ENCODE peak calls at places on chromosomes 6 and 20, in six cellular contexts. One of them, this sample, is unnamed. For H3K27me3, the result is how much of the 10 kb centered on the place peaks cover.

GRCh38 chr6:40526036-40526435 is 61.1 kb downstream of the LRFN2 start:
- DNase-seq in effector memory CD4-positive, alpha-beta T cell: no peak
- DNase-seq in endodermal cell: no peak
- DNase-seq in cardiac muscle cell: no peak
- DNase-seq in heart right ventricle: no peak
- DNase-seq in fibroblast of lung: no peak
- DNase-seq in this sample: no peak

GRCh38 chr20:54085910-54086309 is 15.5 kb upstream of the BCAS1 start:
- DNase-seq in fibroblast of lung: no peak
- DNase-seq in effector memory CD4-positive, alpha-beta T cell: no peak
- DNase-seq in heart right ventricle: no peak
- DNase-seq in endodermal cell: no peak
- DNase-seq in cardiac muscle cell: no peak
- DNase-seq in this sample: no peak

GRCh38 chr6:134551245-134551960 is 233.5 kb upstream of the SGK1 start:
- DNase-seq in cardiac muscle cell: peak
- DNase-seq in heart right ventricle: no peak
- DNase-seq in effector memory CD4-positive, alpha-beta T cell: no peak
- DNase-seq in endodermal cell: no peak
- DNase-seq in fibroblast of lung: peak
- DNase-seq in this sample: peak

GRCh38 chr6:46715106-46715505 is 20.1 kb downstream of the PLA2G7 start:
- DNase-seq in endodermal cell: no peak
- DNase-seq in fibroblast of lung: no peak
- DNase-seq in heart right ventricle: no peak
- DNase-seq in effector memory CD4-positive, alpha-beta T cell: no peak
- DNase-seq in cardiac muscle cell: no peak
- DNase-seq in this sample: no peak

GRCh38 chr6:152983637-152984386 is 971 bp upstream of the FBXO5 start:
- DNase-seq in endodermal cell: peak
- DNase-seq in heart right ventricle: peak
- DNase-seq in cardiac muscle cell: peak
- DNase-seq in effector memory CD4-positive, alpha-beta T cell: peak
- DNase-seq in fibroblast of lung: peak
- DNase-seq in this sample: peak

GRCh38 chr20:2386516-2387179 is 5.9 kb downstream of the TGM6 start:
- DNase-seq in fibroblast of lung: no peak
- DNase-seq in endodermal cell: peak
- DNase-seq in cardiac muscle cell: peak
- DNase-seq in effector memory CD4-positive, alpha-beta T cell: no peak
- DNase-seq in heart right ventricle: no peak
- DNase-seq in this sample: no peak

GRCh38 chr20:6765469-6766058 is 1.9 kb upstream of the BMP2 start:
- DNase-seq in cardiac muscle cell: peak
- DNase-seq in effector memory CD4-positive, alpha-beta T cell: no peak
- DNase-seq in heart right ventricle: no peak
- DNase-seq in endodermal cell: no peak
- DNase-seq in fibroblast of lung: peak
- DNase-seq in this sample: peak

GRCh38 chr6:80341330-80341729 is 234.9 kb downstream of the BCKDHB start:
- DNase-seq in cardiac muscle cell: no peak
- DNase-seq in fibroblast of lung: peak
- DNase-seq in heart right ventricle: no peak
- DNase-seq in endodermal cell: no peak
- DNase-seq in effector memory CD4-positive, alpha-beta T cell: no peak
- DNase-seq in this sample: peak

GRCh38 chr6:87184762-87185250 is 29.4 kb downstream of the ZNF292 start:
- DNase-seq in cardiac muscle cell: no peak
- DNase-seq in fibroblast of lung: no peak
- DNase-seq in endodermal cell: no peak
- DNase-seq in heart right ventricle: no peak
- DNase-seq in effector memory CD4-positive, alpha-beta T cell: no peak
- DNase-seq in this sample: no peak

GRCh38 chr6:14453712-14454466 is 336.3 kb downstream of the CD83 start:
- DNase-seq in effector memory CD4-positive, alpha-beta T cell: no peak
- DNase-seq in cardiac muscle cell: no peak
- DNase-seq in fibroblast of lung: no peak
- DNase-seq in endodermal cell: no peak
- DNase-seq in heart right ventricle: no peak
- DNase-seq in this sample: no peak

GRCh38 chr20:21125072-21125848 is 622 bp upstream of the KIZ start:
- DNase-seq in cardiac muscle cell: peak
- DNase-seq in fibroblast of lung: peak
- DNase-seq in endodermal cell: no peak
- DNase-seq in effector memory CD4-positive, alpha-beta T cell: no peak
- DNase-seq in heart right ventricle: peak
- DNase-seq in this sample: no peak

GRCh38 chr6:157755032-157755751 is 67.9 kb upstream of the SNX9 start:
- DNase-seq in effector memory CD4-positive, alpha-beta T cell: no peak
- DNase-seq in fibroblast of lung: no peak
- DNase-seq in endodermal cell: peak
- DNase-seq in cardiac muscle cell: no peak
- DNase-seq in heart right ventricle: no peak
- DNase-seq in this sample: no peak

GRCh38 chr6:12324096-12324495 is 33.9 kb downstream of the EDN1 start:
- DNase-seq in endodermal cell: peak
- DNase-seq in heart right ventricle: no peak
- DNase-seq in fibroblast of lung: no peak
- DNase-seq in effector memory CD4-positive, alpha-beta T cell: no peak
- DNase-seq in cardiac muscle cell: peak
- DNase-seq in this sample: no peak

GRCh38 chr6:115819506-115819905 is 241.2 kb downstream of the FRK start:
- DNase-seq in endodermal cell: no peak
- DNase-seq in heart right ventricle: no peak
- DNase-seq in effector memory CD4-positive, alpha-beta T cell: no peak
- DNase-seq in fibroblast of lung: no peak
- DNase-seq in cardiac muscle cell: peak
- DNase-seq in this sample: no peak

GRCh38 chr20:58682656-58683055 is 9.9 kb upstream of the NPEPL1 start:
- DNase-seq in heart right ventricle: no peak
- DNase-seq in fibroblast of lung: no peak
- DNase-seq in endodermal cell: no peak
- DNase-seq in cardiac muscle cell: peak
- DNase-seq in effector memory CD4-positive, alpha-beta T cell: no peak
- DNase-seq in this sample: no peak

GRCh38 chr6:89117285-89118108 is at the start of gene SRSF12:
- DNase-seq in fibroblast of lung: peak
- DNase-seq in effector memory CD4-positive, alpha-beta T cell: peak
- DNase-seq in endodermal cell: peak
- DNase-seq in cardiac muscle cell: peak
- DNase-seq in heart right ventricle: peak
- DNase-seq in this sample: no peak

GRCh38 chr6:120826253-120826652 is 508.0 kb downstream of the TBC1D32 start:
- DNase-seq in cardiac muscle cell: peak
- DNase-seq in endodermal cell: peak
- DNase-seq in heart right ventricle: no peak
- DNase-seq in effector memory CD4-positive, alpha-beta T cell: no peak
- DNase-seq in fibroblast of lung: peak
- DNase-seq in this sample: no peak

GRCh38 chr6:21986703-21987102 is 310.1 kb downstream of the PRL start:
- DNase-seq in heart right ventricle: no peak
- DNase-seq in endodermal cell: no peak
- DNase-seq in effector memory CD4-positive, alpha-beta T cell: no peak
- DNase-seq in cardiac muscle cell: peak
- DNase-seq in fibroblast of lung: no peak
- DNase-seq in this sample: no peak

GRCh38 chr6:21984551-21984950 is 312.3 kb downstream of the PRL start:
- DNase-seq in heart right ventricle: no peak
- DNase-seq in endodermal cell: no peak
- DNase-seq in effector memory CD4-positive, alpha-beta T cell: no peak
- DNase-seq in fibroblast of lung: no peak
- DNase-seq in cardiac muscle cell: no peak
- DNase-seq in this sample: no peak

GRCh38 chr6:21984135-21984534 is 312.7 kb downstream of the PRL start:
- DNase-seq in heart right ventricle: no peak
- DNase-seq in effector memory CD4-positive, alpha-beta T cell: no peak
- DNase-seq in fibroblast of lung: no peak
- DNase-seq in cardiac muscle cell: no peak
- DNase-seq in endodermal cell: no peak
- DNase-seq in this sample: no peak

GRCh38 chr6:21985904-21986303 is 310.9 kb downstream of the PRL start:
- DNase-seq in endodermal cell: no peak
- DNase-seq in fibroblast of lung: no peak
- DNase-seq in effector memory CD4-positive, alpha-beta T cell: no peak
- DNase-seq in heart right ventricle: no peak
- DNase-seq in cardiac muscle cell: no peak
- DNase-seq in this sample: no peak

DNA sequence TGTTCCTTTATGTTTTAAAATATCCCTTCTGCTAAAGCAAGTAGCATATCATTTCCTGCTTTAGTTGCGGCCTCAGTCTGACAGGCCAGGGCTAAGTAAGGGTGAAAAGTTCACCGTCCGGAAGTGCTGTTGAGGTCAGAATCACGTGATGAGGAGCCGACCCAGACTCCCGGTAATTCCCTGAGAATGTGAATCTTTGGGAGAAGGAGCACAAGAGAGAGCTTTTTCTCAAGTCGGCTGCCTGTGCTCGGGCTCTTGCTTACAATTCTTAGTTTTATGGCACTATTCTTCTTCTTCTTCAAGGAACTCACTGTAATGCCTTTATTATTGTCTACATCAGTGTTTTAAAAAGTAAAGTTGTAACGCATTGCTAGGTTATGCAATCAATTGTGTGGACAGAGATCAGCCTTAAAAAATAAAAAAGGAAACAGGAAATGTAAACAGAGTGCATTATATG is 309.3 kb downstream of the PRL start:
- DNase-seq in effector memory CD4-positive, alpha-beta T cell: no peak
- DNase-seq in cardiac muscle cell: peak
- DNase-seq in endodermal cell: peak
- DNase-seq in heart right ventricle: peak
- DNase-seq in fibroblast of lung: peak
- DNase-seq in this sample: peak
- H3K4me3 ChIP-seq in effector memory CD4-positive, alpha-beta T cell: no peak
- H3K4me3 ChIP-seq in cardiac muscle cell: no peak
- H3K4me3 ChIP-seq in endodermal cell: no peak
- H3K4me3 ChIP-seq in heart right ventricle: peak
- H3K4me3 ChIP-seq in fibroblast of lung: peak
- H3K4me3 ChIP-seq in this sample: peak

DNA sequence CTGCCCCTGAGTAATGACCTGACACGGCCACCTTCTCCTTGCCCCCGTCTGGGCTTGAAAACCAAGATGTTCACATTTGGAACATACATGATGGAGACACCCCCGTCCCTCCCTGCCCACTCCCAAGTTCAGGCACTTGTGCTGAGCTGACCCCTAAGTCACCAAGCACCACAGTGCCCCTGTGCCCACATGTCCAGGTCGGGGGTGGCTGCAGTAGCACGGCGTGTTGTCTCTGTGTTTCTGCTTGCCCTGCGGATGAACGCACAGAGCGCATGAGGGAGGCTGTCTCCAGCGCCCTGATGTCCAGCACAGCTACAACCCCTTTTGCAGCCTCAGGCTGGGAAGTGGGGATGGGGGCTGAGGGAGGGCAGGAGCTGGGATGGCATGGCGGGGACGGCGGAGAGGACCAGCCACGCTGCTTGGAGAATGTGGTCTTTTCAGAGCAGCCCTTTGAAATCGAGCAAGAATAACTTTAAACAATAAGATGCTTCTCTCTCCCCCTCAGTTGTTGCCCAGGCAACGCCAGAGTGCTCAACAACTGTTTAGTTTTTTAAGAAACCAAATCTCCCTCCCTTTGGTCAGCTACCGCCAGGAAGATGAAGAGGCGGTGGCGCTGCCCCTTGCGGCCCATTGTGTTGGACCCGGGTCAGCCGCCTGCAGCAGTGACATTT is 33.2 kb upstream of the CDH22 start:
- DNase-seq in cardiac muscle cell: no peak
- DNase-seq in effector memory CD4-positive, alpha-beta T cell: no peak
- DNase-seq in heart right ventricle: no peak
- DNase-seq in endodermal cell: no peak
- DNase-seq in fibroblast of lung: no peak
- DNase-seq in this sample: no peak
- H3K27me3 ChIP-seq in cardiac muscle cell: under half
- H3K27me3 ChIP-seq in effector memory CD4-positive, alpha-beta T cell: under half
- H3K27me3 ChIP-seq in heart right ventricle: under half
- H3K27me3 ChIP-seq in endodermal cell: under half
- H3K27me3 ChIP-seq in fibroblast of lung: under half
- H3K27me3 ChIP-seq in this sample: half or more

DNA sequence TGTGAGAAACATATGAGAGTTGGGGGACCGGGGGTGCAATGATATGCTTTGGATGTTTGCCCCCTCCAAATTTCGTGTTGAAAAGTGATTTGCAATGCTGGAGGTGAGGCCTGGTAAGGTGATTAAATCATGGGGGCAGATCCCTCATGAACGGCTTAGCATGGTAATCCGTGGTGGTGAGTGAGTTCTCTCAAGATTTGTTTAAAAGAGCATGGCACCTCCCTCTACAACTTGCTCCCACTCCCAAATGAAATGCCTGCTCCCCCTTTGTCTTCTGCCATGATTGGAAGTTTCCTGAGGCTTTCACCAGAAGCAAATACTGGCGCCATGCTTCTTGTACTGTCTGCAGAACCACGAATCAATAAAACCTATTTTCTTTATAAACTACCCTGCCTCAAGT is 2.5 kb downstream of the DEK start:
- DNase-seq in effector memory CD4-positive, alpha-beta T cell: no peak
- DNase-seq in cardiac muscle cell: no peak
- DNase-seq in fibroblast of lung: no peak
- DNase-seq in endodermal cell: no peak
- DNase-seq in heart right ventricle: no peak
- DNase-seq in this sample: no peak
- H3K4me3 ChIP-seq in effector memory CD4-positive, alpha-beta T cell: no peak
- H3K4me3 ChIP-seq in cardiac muscle cell: no peak
- H3K4me3 ChIP-seq in fibroblast of lung: peak
- H3K4me3 ChIP-seq in endodermal cell: peak
- H3K4me3 ChIP-seq in heart right ventricle: peak
- H3K4me3 ChIP-seq in this sample: peak

GRCh38 chr6:39048481-39049399 is at the start of gene GLP1R:
- DNase-seq in fibroblast of lung: no peak
- DNase-seq in heart right ventricle: peak
- DNase-seq in effector memory CD4-positive, alpha-beta T cell: no peak
- DNase-seq in cardiac muscle cell: no peak
- DNase-seq in endodermal cell: peak
- DNase-seq in this sample: no peak

GRCh38 chr6:39050453-39051112 is 2.0 kb downstream of the GLP1R start:
- DNase-seq in heart right ventricle: no peak
- DNase-seq in cardiac muscle cell: no peak
- DNase-seq in endodermal cell: no peak
- DNase-seq in effector memory CD4-positive, alpha-beta T cell: no peak
- DNase-seq in fibroblast of lung: no peak
- DNase-seq in this sample: no peak

GRCh38 chr6:39047434-39048327 is 900 bp upstream of the GLP1R start:
- DNase-seq in endodermal cell: no peak
- DNase-seq in heart right ventricle: no peak
- DNase-seq in fibroblast of lung: no peak
- DNase-seq in cardiac muscle cell: no peak
- DNase-seq in effector memory CD4-positive, alpha-beta T cell: no peak
- DNase-seq in this sample: no peak

GRCh38 chr6:39051399-39052122 is 3.0 kb downstream of the GLP1R start:
- DNase-seq in effector memory CD4-positive, alpha-beta T cell: no peak
- DNase-seq in endodermal cell: no peak
- DNase-seq in fibroblast of lung: no peak
- DNase-seq in heart right ventricle: no peak
- DNase-seq in cardiac muscle cell: peak
- DNase-seq in this sample: no peak

GRCh38 chr6:39049575-39050283 is 1.1 kb downstream of the GLP1R start:
- DNase-seq in effector memory CD4-positive, alpha-beta T cell: no peak
- DNase-seq in endodermal cell: peak
- DNase-seq in heart right ventricle: no peak
- DNase-seq in cardiac muscle cell: no peak
- DNase-seq in fibroblast of lung: no peak
- DNase-seq in this sample: no peak
- H3K27me3 ChIP-seq in effector memory CD4-positive, alpha-beta T cell: under half
- H3K27me3 ChIP-seq in endodermal cell: half or more
- H3K27me3 ChIP-seq in heart right ventricle: under half
- H3K27me3 ChIP-seq in cardiac muscle cell: half or more
- H3K27me3 ChIP-seq in fibroblast of lung: under half
- H3K27me3 ChIP-seq in this sample: under half

This sample was measured in AG04450.